ENCODE peak calls at places on chromosome 21, in seven cellular contexts. R is PC-3; F is activated CD8-positive, alpha-beta memory T cell treated with anti-CD3 and anti-CD28 coated beads, Interleukin-2, amount 10 ng/mL, durations not matched to agents 7 days and 5 days; W is lung microvascular endothelial cell; M is choroid plexus epithelial cell; C is GM12865; N is AG08396. I is an unnamed sample.

GRCh38 chr21:36929622-36930021 is 36.8 kb downstream of the HLCS start:
- DNase-seq in R (peak), F (no peak), N (no peak), M (peak), C (no peak), W (peak), I (no peak)

GRCh38 chr21:10272216-10272615 is 249.2 kb upstream of the TPTE start:
- DNase-seq in F (no peak), W (no peak), M (peak), N (no peak), C (no peak), R (no peak), I (no peak)

GRCh38 chr21:45536301-45537081 is 5.7 kb downstream of the SLC19A1 start:
- DNase-seq in F (no peak), R (no peak), N (no peak), W (no peak), M (no peak), C (no peak), I (no peak)

GRCh38 chr21:30072496-30072895 is 94.1 kb downstream of the CLDN17 start:
- DNase-seq in R (peak), M (peak), N (no peak), F (no peak), W (no peak), C (peak), I (no peak)

GRCh38 chr21:42664614-42665013 is 11.2 kb downstream of the PDE9A start:
- DNase-seq in R (no peak), W (no peak), F (no peak), N (no peak), C (no peak), M (no peak), I (no peak)

GRCh38 chr21:45246535-45247320 is 41.0 kb downstream of the POFUT2 start:
- DNase-seq in M (no peak), R (no peak), W (no peak), N (no peak), C (no peak), F (no peak), I (no peak)

GRCh38 chr21:45749974-45750373 is 106.4 kb downstream of the PCBP3 start:
- DNase-seq in W (no peak), N (no peak), M (no peak), R (no peak), F (no peak), C (no peak), I (no peak)

GRCh38 chr21:37223804-37224345 is 43.3 kb downstream of the VPS26C start:
- DNase-seq in F (no peak), N (no peak), W (no peak), R (no peak), C (no peak), M (no peak), I (no peak)

GRCh38 chr21:45551316-45551715 is 9.1 kb upstream of the SLC19A1 start:
- DNase-seq in W (peak), R (peak), M (peak), N (peak), F (peak), C (peak), I (no peak)

GRCh38 chr21:37658994-37659458 is 257.2 kb downstream of the KCNJ6 start:
- DNase-seq in W (peak), M (peak), R (peak), F (no peak), C (no peak), N (peak), I (no peak)

GRCh38 chr21:38848187-38848609 is 42.5 kb downstream of the ETS2 start:
- DNase-seq in W (no peak), F (no peak), N (no peak), M (peak), C (no peak), R (no peak), I (no peak)

GRCh38 chr21:38985423-38986378 is 180.0 kb downstream of the ETS2 start:
- DNase-seq in N (peak), W (peak), F (peak), R (no peak), M (peak), C (peak), I (peak)

GRCh38 chr21:42393443-42393950 is 2.4 kb downstream of the TMPRSS3 start:
- DNase-seq in C (peak), N (no peak), M (no peak), F (no peak), R (no peak), W (no peak), I (no peak)

GRCh38 chr21:40793057-40793456 is 53.9 kb downstream of the DSCAM start:
- DNase-seq in F (no peak), M (no peak), C (no peak), N (peak), R (no peak), W (no peak), I (no peak)

GRCh38 chr21:28325618-28326017 is 667.1 kb downstream of the LTN1 start:
- DNase-seq in N (no peak), C (no peak), F (no peak), R (peak), W (no peak), M (no peak), I (no peak)

GRCh38 chr21:46559291-46559983 is 45.4 kb downstream of the S100B start:
- DNase-seq in M (no peak), W (no peak), F (peak), R (no peak), C (peak), N (no peak), I (peak)

GRCh38 chr21:42578761-42579415 is 65.2 kb downstream of the SLC37A1 start:
- DNase-seq in R (no peak), C (no peak), F (no peak), M (no peak), W (no peak), N (no peak), I (no peak)

GRCh38 chr21:28257276-28257675 is 735.4 kb downstream of the LTN1 start:
- DNase-seq in M (peak), W (peak), R (no peak), N (no peak), F (no peak), C (no peak), I (no peak)

GRCh38 chr21:45130324-45130774 is 56.0 kb downstream of the ADARB1 start:
- DNase-seq in R (peak), M (peak), N (peak), C (no peak), F (no peak), W (peak), I (no peak)

GRCh38 chr21:46406001-46406400 is 52.7 kb upstream of the DIP2A start:
- DNase-seq in M (no peak), C (no peak), R (no peak), N (no peak), F (no peak), W (no peak), I (no peak)

I was measured in GM19239.